ENCODE peak calls at places on chromosome 3, in nine cellular contexts. One of them, this sample, is unnamed.

GRCh38 chr3:176349706-176350105 is 847.6 kb downstream of the TBL1XR1 start:
- DNase-seq in activated naive CD4-positive, alpha-beta T cell treated with anti-CD3 and anti-CD28 coated beads, Interleukin-2, amount 50 U/mL, for 72 hours: no peak
- DNase-seq in non-pigmented ciliary epithelial cell: no peak
- DNase-seq in fibroblast of mammary gland: peak
- DNase-seq in AG04450: no peak
- DNase-seq in NCI-H1436: no peak
- DNase-seq in glutamatergic neuron: no peak
- DNase-seq in HEK293T: no peak
- DNase-seq in KBM-7: no peak
- DNase-seq in this sample: no peak

GRCh38 chr3:46678280-46678679 is 15.2 kb downstream of the ALS2CL start:
- DNase-seq in NCI-H1436: no peak
- DNase-seq in AG04450: no peak
- DNase-seq in non-pigmented ciliary epithelial cell: no peak
- DNase-seq in HEK293T: no peak
- DNase-seq in KBM-7: no peak
- DNase-seq in fibroblast of mammary gland: no peak
- DNase-seq in glutamatergic neuron: no peak
- DNase-seq in activated naive CD4-positive, alpha-beta T cell treated with anti-CD3 and anti-CD28 coated beads, Interleukin-2, amount 50 U/mL, for 72 hours: no peak
- DNase-seq in this sample: no peak

GRCh38 chr3:138351916-138352555 is 3.7 kb downstream of the MRAS start:
- DNase-seq in activated naive CD4-positive, alpha-beta T cell treated with anti-CD3 and anti-CD28 coated beads, Interleukin-2, amount 50 U/mL, for 72 hours: no peak
- DNase-seq in AG04450: no peak
- DNase-seq in fibroblast of mammary gland: no peak
- DNase-seq in NCI-H1436: no peak
- DNase-seq in glutamatergic neuron: no peak
- DNase-seq in non-pigmented ciliary epithelial cell: no peak
- DNase-seq in HEK293T: no peak
- DNase-seq in KBM-7: no peak
- DNase-seq in this sample: no peak

GRCh38 chr3:190083631-190084030 is 37.1 kb downstream of the P3H2 start:
- DNase-seq in glutamatergic neuron: peak
- DNase-seq in HEK293T: no peak
- DNase-seq in KBM-7: no peak
- DNase-seq in fibroblast of mammary gland: peak
- DNase-seq in activated naive CD4-positive, alpha-beta T cell treated with anti-CD3 and anti-CD28 coated beads, Interleukin-2, amount 50 U/mL, for 72 hours: no peak
- DNase-seq in AG04450: no peak
- DNase-seq in NCI-H1436: no peak
- DNase-seq in non-pigmented ciliary epithelial cell: no peak
- DNase-seq in this sample: no peak

GRCh38 chr3:155525324-155525833 is 219.5 kb downstream of the PLCH1 start:
- DNase-seq in glutamatergic neuron: no peak
- DNase-seq in HEK293T: no peak
- DNase-seq in non-pigmented ciliary epithelial cell: no peak
- DNase-seq in activated naive CD4-positive, alpha-beta T cell treated with anti-CD3 and anti-CD28 coated beads, Interleukin-2, amount 50 U/mL, for 72 hours: no peak
- DNase-seq in AG04450: no peak
- DNase-seq in NCI-H1436: no peak
- DNase-seq in fibroblast of mammary gland: no peak
- DNase-seq in KBM-7: no peak
- DNase-seq in this sample: no peak

GRCh38 chr3:5217824-5218595 is 30.5 kb downstream of the EDEM1 start:
- DNase-seq in fibroblast of mammary gland: peak
- DNase-seq in NCI-H1436: no peak
- DNase-seq in KBM-7: no peak
- DNase-seq in non-pigmented ciliary epithelial cell: no peak
- DNase-seq in activated naive CD4-positive, alpha-beta T cell treated with anti-CD3 and anti-CD28 coated beads, Interleukin-2, amount 50 U/mL, for 72 hours: no peak
- DNase-seq in glutamatergic neuron: no peak
- DNase-seq in AG04450: peak
- DNase-seq in HEK293T: no peak
- DNase-seq in this sample: no peak

GRCh38 chr3:110352841-110353595 is 718.6 kb upstream of the NECTIN3 start:
- DNase-seq in non-pigmented ciliary epithelial cell: no peak
- DNase-seq in NCI-H1436: no peak
- DNase-seq in HEK293T: no peak
- DNase-seq in glutamatergic neuron: no peak
- DNase-seq in KBM-7: no peak
- DNase-seq in fibroblast of mammary gland: peak
- DNase-seq in AG04450: no peak
- DNase-seq in activated naive CD4-positive, alpha-beta T cell treated with anti-CD3 and anti-CD28 coated beads, Interleukin-2, amount 50 U/mL, for 72 hours: no peak
- DNase-seq in this sample: no peak

GRCh38 chr3:130934442-130935089 is 40.7 kb downstream of the ATP2C1 start:
- DNase-seq in AG04450: no peak
- DNase-seq in NCI-H1436: no peak
- DNase-seq in glutamatergic neuron: no peak
- DNase-seq in KBM-7: no peak
- DNase-seq in non-pigmented ciliary epithelial cell: no peak
- DNase-seq in activated naive CD4-positive, alpha-beta T cell treated with anti-CD3 and anti-CD28 coated beads, Interleukin-2, amount 50 U/mL, for 72 hours: no peak
- DNase-seq in fibroblast of mammary gland: peak
- DNase-seq in HEK293T: no peak
- DNase-seq in this sample: no peak

GRCh38 chr3:38136272-38136806 is 588 bp downstream of the ACAA1 start:
- DNase-seq in AG04450: peak
- DNase-seq in non-pigmented ciliary epithelial cell: no peak
- DNase-seq in HEK293T: no peak
- DNase-seq in glutamatergic neuron: peak
- DNase-seq in NCI-H1436: no peak
- DNase-seq in activated naive CD4-positive, alpha-beta T cell treated with anti-CD3 and anti-CD28 coated beads, Interleukin-2, amount 50 U/mL, for 72 hours: no peak
- DNase-seq in fibroblast of mammary gland: peak
- DNase-seq in KBM-7: no peak
- DNase-seq in this sample: no peak

GRCh38 chr3:46628980-46629379 is 16.7 kb downstream of the FAM240A start:
- DNase-seq in fibroblast of mammary gland: peak
- DNase-seq in non-pigmented ciliary epithelial cell: no peak
- DNase-seq in NCI-H1436: no peak
- DNase-seq in AG04450: no peak
- DNase-seq in glutamatergic neuron: no peak
- DNase-seq in KBM-7: no peak
- DNase-seq in HEK293T: no peak
- DNase-seq in activated naive CD4-positive, alpha-beta T cell treated with anti-CD3 and anti-CD28 coated beads, Interleukin-2, amount 50 U/mL, for 72 hours: no peak
- DNase-seq in this sample: no peak

GRCh38 chr3:190811775-190812480 is 50.6 kb downstream of the GMNC start:
- DNase-seq in HEK293T: peak
- DNase-seq in AG04450: peak
- DNase-seq in fibroblast of mammary gland: peak
- DNase-seq in activated naive CD4-positive, alpha-beta T cell treated with anti-CD3 and anti-CD28 coated beads, Interleukin-2, amount 50 U/mL, for 72 hours: no peak
- DNase-seq in NCI-H1436: peak
- DNase-seq in KBM-7: peak
- DNase-seq in glutamatergic neuron: peak
- DNase-seq in non-pigmented ciliary epithelial cell: peak
- DNase-seq in this sample: peak

GRCh38 chr3:115913069-115913686 is 289.9 kb downstream of the GAP43 start:
- DNase-seq in KBM-7: no peak
- DNase-seq in non-pigmented ciliary epithelial cell: no peak
- DNase-seq in NCI-H1436: no peak
- DNase-seq in AG04450: no peak
- DNase-seq in activated naive CD4-positive, alpha-beta T cell treated with anti-CD3 and anti-CD28 coated beads, Interleukin-2, amount 50 U/mL, for 72 hours: no peak
- DNase-seq in glutamatergic neuron: no peak
- DNase-seq in fibroblast of mammary gland: peak
- DNase-seq in HEK293T: peak
- DNase-seq in this sample: no peak

GRCh38 chr3:20658491-20658890 is 472.5 kb upstream of the SGO1 start:
- DNase-seq in non-pigmented ciliary epithelial cell: no peak
- DNase-seq in KBM-7: no peak
- DNase-seq in glutamatergic neuron: no peak
- DNase-seq in fibroblast of mammary gland: no peak
- DNase-seq in HEK293T: no peak
- DNase-seq in AG04450: no peak
- DNase-seq in NCI-H1436: no peak
- DNase-seq in activated naive CD4-positive, alpha-beta T cell treated with anti-CD3 and anti-CD28 coated beads, Interleukin-2, amount 50 U/mL, for 72 hours: no peak
- DNase-seq in this sample: no peak

GRCh38 chr3:128736598-128736997 is 10.6 kb downstream of the RAB7A start:
- DNase-seq in activated naive CD4-positive, alpha-beta T cell treated with anti-CD3 and anti-CD28 coated beads, Interleukin-2, amount 50 U/mL, for 72 hours: no peak
- DNase-seq in AG04450: no peak
- DNase-seq in KBM-7: no peak
- DNase-seq in fibroblast of mammary gland: peak
- DNase-seq in NCI-H1436: no peak
- DNase-seq in HEK293T: no peak
- DNase-seq in glutamatergic neuron: no peak
- DNase-seq in non-pigmented ciliary epithelial cell: no peak
- DNase-seq in this sample: no peak

GRCh38 chr3:108031893-108032292 is 58.9 kb downstream of the CD47 start:
- DNase-seq in NCI-H1436: no peak
- DNase-seq in activated naive CD4-positive, alpha-beta T cell treated with anti-CD3 and anti-CD28 coated beads, Interleukin-2, amount 50 U/mL, for 72 hours: no peak
- DNase-seq in AG04450: no peak
- DNase-seq in fibroblast of mammary gland: peak
- DNase-seq in KBM-7: no peak
- DNase-seq in non-pigmented ciliary epithelial cell: no peak
- DNase-seq in glutamatergic neuron: no peak
- DNase-seq in HEK293T: no peak
- DNase-seq in this sample: no peak

GRCh38 chr3:100004931-100005330 is 109.4 kb downstream of the FILIP1L start:
- DNase-seq in fibroblast of mammary gland: no peak
- DNase-seq in activated naive CD4-positive, alpha-beta T cell treated with anti-CD3 and anti-CD28 coated beads, Interleukin-2, amount 50 U/mL, for 72 hours: no peak
- DNase-seq in glutamatergic neuron: no peak
- DNase-seq in HEK293T: no peak
- DNase-seq in KBM-7: no peak
- DNase-seq in NCI-H1436: no peak
- DNase-seq in non-pigmented ciliary epithelial cell: no peak
- DNase-seq in AG04450: no peak
- DNase-seq in this sample: no peak

GRCh38 chr3:4906107-4906621 is 73.1 kb upstream of the BHLHE40 start:
- DNase-seq in activated naive CD4-positive, alpha-beta T cell treated with anti-CD3 and anti-CD28 coated beads, Interleukin-2, amount 50 U/mL, for 72 hours: no peak
- DNase-seq in non-pigmented ciliary epithelial cell: peak
- DNase-seq in HEK293T: no peak
- DNase-seq in KBM-7: no peak
- DNase-seq in fibroblast of mammary gland: peak
- DNase-seq in glutamatergic neuron: no peak
- DNase-seq in AG04450: no peak
- DNase-seq in NCI-H1436: no peak
- DNase-seq in this sample: no peak

GRCh38 chr3:193134895-193135294 is 106.1 kb upstream of the PLAAT1 start:
- DNase-seq in NCI-H1436: no peak
- DNase-seq in AG04450: no peak
- DNase-seq in activated naive CD4-positive, alpha-beta T cell treated with anti-CD3 and anti-CD28 coated beads, Interleukin-2, amount 50 U/mL, for 72 hours: no peak
- DNase-seq in non-pigmented ciliary epithelial cell: peak
- DNase-seq in glutamatergic neuron: no peak
- DNase-seq in KBM-7: no peak
- DNase-seq in fibroblast of mammary gland: peak
- DNase-seq in HEK293T: no peak
- DNase-seq in this sample: no peak

GRCh38 chr3:128390867-128391266 is 75.8 kb downstream of the DNAJB8 start:
- DNase-seq in NCI-H1436: no peak
- DNase-seq in AG04450: no peak
- DNase-seq in glutamatergic neuron: no peak
- DNase-seq in activated naive CD4-positive, alpha-beta T cell treated with anti-CD3 and anti-CD28 coated beads, Interleukin-2, amount 50 U/mL, for 72 hours: no peak
- DNase-seq in KBM-7: no peak
- DNase-seq in fibroblast of mammary gland: no peak
- DNase-seq in non-pigmented ciliary epithelial cell: no peak
- DNase-seq in HEK293T: no peak
- DNase-seq in this sample: no peak

GRCh38 chr3:170642882-170643601 is 57.2 kb upstream of the SLC7A14 start:
- DNase-seq in glutamatergic neuron: no peak
- DNase-seq in AG04450: no peak
- DNase-seq in activated naive CD4-positive, alpha-beta T cell treated with anti-CD3 and anti-CD28 coated beads, Interleukin-2, amount 50 U/mL, for 72 hours: no peak
- DNase-seq in HEK293T: no peak
- DNase-seq in KBM-7: no peak
- DNase-seq in NCI-H1436: no peak
- DNase-seq in non-pigmented ciliary epithelial cell: no peak
- DNase-seq in fibroblast of mammary gland: no peak
- DNase-seq in this sample: no peak

GRCh38 chr3:27532931-27533607 is 48.9 kb upstream of the SLC4A7 start:
- DNase-seq in NCI-H1436: no peak
- DNase-seq in glutamatergic neuron: no peak
- DNase-seq in HEK293T: no peak
- DNase-seq in KBM-7: no peak
- DNase-seq in non-pigmented ciliary epithelial cell: no peak
- DNase-seq in fibroblast of mammary gland: no peak
- DNase-seq in AG04450: no peak
- DNase-seq in activated naive CD4-positive, alpha-beta T cell treated with anti-CD3 and anti-CD28 coated beads, Interleukin-2, amount 50 U/mL, for 72 hours: no peak
- DNase-seq in this sample: no peak

GRCh38 chr3:69770219-69770618 is 31.0 kb downstream of the MITF start:
- DNase-seq in AG04450: no peak
- DNase-seq in non-pigmented ciliary epithelial cell: no peak
- DNase-seq in activated naive CD4-positive, alpha-beta T cell treated with anti-CD3 and anti-CD28 coated beads, Interleukin-2, amount 50 U/mL, for 72 hours: no peak
- DNase-seq in NCI-H1436: no peak
- DNase-seq in KBM-7: no peak
- DNase-seq in fibroblast of mammary gland: no peak
- DNase-seq in glutamatergic neuron: no peak
- DNase-seq in HEK293T: no peak
- DNase-seq in this sample: no peak

GRCh38 chr3:81871358-81872152 is 110.1 kb upstream of the GBE1 start:
- DNase-seq in glutamatergic neuron: no peak
- DNase-seq in KBM-7: peak
- DNase-seq in HEK293T: no peak
- DNase-seq in NCI-H1436: no peak
- DNase-seq in fibroblast of mammary gland: no peak
- DNase-seq in AG04450: no peak
- DNase-seq in non-pigmented ciliary epithelial cell: no peak
- DNase-seq in activated naive CD4-positive, alpha-beta T cell treated with anti-CD3 and anti-CD28 coated beads, Interleukin-2, amount 50 U/mL, for 72 hours: no peak
- DNase-seq in this sample: no peak